ENCODE peak calls at places on chromosomes 13 and 19, in five cellular contexts. One of them, this sample, is unnamed.

GRCh38 chr13:75788494-75788991 is 152.4 kb downstream of the LMO7 start:
- DNase-seq in HEK293T: no peak
- DNase-seq in HepG2: no peak
- DNase-seq in H1: no peak
- DNase-seq in GM12878: no peak
- DNase-seq in this sample: no peak

GRCh38 chr13:49791214-49791752 is 1.2 kb downstream of the KPNA3 start:
- DNase-seq in H1: no peak
- DNase-seq in HEK293T: no peak
- DNase-seq in GM12878: peak
- DNase-seq in HepG2: peak
- DNase-seq in this sample: peak

GRCh38 chr19:35459414-35460082 is 11.5 kb downstream of the FFAR2 start:
- DNase-seq in HepG2: peak
- DNase-seq in H1: no peak
- DNase-seq in HEK293T: no peak
- DNase-seq in GM12878: no peak
- DNase-seq in this sample: no peak

GRCh38 chr13:111531505-111531904 is 211.1 kb downstream of the TEX29 start:
- DNase-seq in HepG2: no peak
- DNase-seq in H1: no peak
- DNase-seq in GM12878: no peak
- DNase-seq in HEK293T: peak
- DNase-seq in this sample: no peak

GRCh38 chr13:35144496-35144895 is 202.4 kb downstream of the NBEA start:
- DNase-seq in HepG2: no peak
- DNase-seq in HEK293T: no peak
- DNase-seq in H1: no peak
- DNase-seq in GM12878: no peak
- DNase-seq in this sample: no peak

GRCh38 chr19:38838208-38838985 is 6.8 kb upstream of the ECH1 start:
- DNase-seq in H1: no peak
- DNase-seq in HepG2: no peak
- DNase-seq in GM12878: no peak
- DNase-seq in HEK293T: no peak
- DNase-seq in this sample: no peak

GRCh38 chr13:32007494-32007893 is 24.1 kb upstream of the FRY start:
- DNase-seq in HepG2: no peak
- DNase-seq in GM12878: no peak
- DNase-seq in H1: no peak
- DNase-seq in HEK293T: no peak
- DNase-seq in this sample: no peak

GRCh38 chr13:91406619-91407018 is 8.2 kb downstream of the GPC5 start:
- DNase-seq in H1: peak
- DNase-seq in HEK293T: peak
- DNase-seq in GM12878: no peak
- DNase-seq in HepG2: peak
- DNase-seq in this sample: peak

GRCh38 chr13:28705734-28706133 is 13.0 kb downstream of the SLC46A3 start:
- DNase-seq in H1: no peak
- DNase-seq in HEK293T: no peak
- DNase-seq in GM12878: no peak
- DNase-seq in HepG2: no peak
- DNase-seq in this sample: no peak

DNA sequence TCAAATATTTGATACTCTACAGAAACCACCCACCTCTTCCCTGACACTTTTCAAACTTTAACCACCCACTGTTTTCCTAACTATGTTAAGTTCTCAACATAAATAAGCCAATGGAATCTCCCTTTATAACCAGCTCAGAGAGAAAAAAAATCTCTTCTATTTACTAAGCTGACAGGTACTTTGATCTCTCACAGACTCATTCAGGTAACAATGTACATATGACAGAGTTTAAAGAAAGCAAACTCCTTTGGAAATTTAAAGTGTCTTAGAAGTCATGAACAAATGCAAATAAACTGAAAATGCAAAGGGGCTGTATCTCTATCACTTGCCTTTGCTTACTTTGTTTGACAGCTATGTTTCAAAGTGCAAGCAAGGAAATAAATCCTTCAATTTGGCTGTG is 109.3 kb downstream of the KLF12 start:
- DNase-seq in H1: no peak
- DNase-seq in HepG2: peak
- DNase-seq in GM12878: no peak
- DNase-seq in HEK293T: no peak
- DNase-seq in this sample: no peak
- TF ChIP-seq SUZ12 in H1: no peak
- TF ChIP-seq SUZ12 in HepG2: no peak
- TF ChIP-seq SUZ12 in GM12878: no peak
- TF ChIP-seq SUZ12 in HEK293T: no peak
- TF ChIP-seq SUZ12 in this sample: no peak

DNA sequence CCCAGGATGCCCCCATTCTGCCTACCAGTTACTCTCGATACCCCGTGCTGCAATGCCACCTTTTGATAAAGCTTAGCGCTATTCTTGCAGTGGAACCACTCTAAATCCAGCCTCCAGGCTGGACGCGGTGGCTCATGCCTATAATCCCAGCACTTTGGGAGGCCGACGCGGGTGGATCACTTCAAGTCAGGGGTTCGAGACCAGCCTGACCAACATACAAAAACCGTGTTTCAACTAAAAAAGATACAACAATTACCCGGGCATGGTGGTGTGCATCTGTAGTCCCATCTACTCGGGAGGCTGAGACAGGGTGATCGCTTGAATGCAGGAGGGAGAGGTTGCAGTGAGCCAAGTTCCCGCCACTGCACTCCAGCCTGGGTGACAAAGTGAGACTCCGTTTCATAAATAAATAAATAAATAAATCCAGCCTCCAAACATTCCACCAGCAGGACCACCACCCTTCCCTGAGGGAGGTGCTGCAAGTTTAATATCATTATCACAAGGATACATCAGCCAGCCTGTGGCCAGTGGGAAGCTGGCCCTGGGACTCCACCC is 27.7 kb downstream of the CYP2B6 start:
- DNase-seq in HepG2: no peak
- DNase-seq in H1: no peak
- DNase-seq in GM12878: no peak
- DNase-seq in HEK293T: no peak
- DNase-seq in this sample: no peak
- TF ChIP-seq SUZ12 in HepG2: no peak
- TF ChIP-seq SUZ12 in H1: no peak
- TF ChIP-seq SUZ12 in GM12878: no peak
- TF ChIP-seq SUZ12 in HEK293T: no peak
- TF ChIP-seq SUZ12 in this sample: no peak

GRCh38 chr19:42178791-42179500 is 38.5 kb downstream of the DEDD2 start:
- DNase-seq in GM12878: no peak
- DNase-seq in HEK293T: peak
- DNase-seq in H1: peak
- DNase-seq in HepG2: no peak
- DNase-seq in this sample: peak
- TF ChIP-seq SUZ12 in GM12878: no peak
- TF ChIP-seq SUZ12 in HEK293T: no peak
- TF ChIP-seq SUZ12 in H1: peak
- TF ChIP-seq SUZ12 in HepG2: no peak
- TF ChIP-seq SUZ12 in this sample: peak

GRCh38 chr13:99416411-99417121 is 84.7 kb upstream of the TM9SF2 start:
- DNase-seq in H1: no peak
- DNase-seq in HepG2: no peak
- DNase-seq in HEK293T: no peak
- DNase-seq in GM12878: no peak
- DNase-seq in this sample: no peak

GRCh38 chr13:99419591-99420243 is 81.6 kb upstream of the TM9SF2 start:
- DNase-seq in HEK293T: no peak
- DNase-seq in GM12878: no peak
- DNase-seq in H1: no peak
- DNase-seq in HepG2: no peak
- DNase-seq in this sample: no peak

GRCh38 chr13:99418663-99419140 is 82.6 kb upstream of the TM9SF2 start:
- DNase-seq in H1: no peak
- DNase-seq in HEK293T: no peak
- DNase-seq in HepG2: no peak
- DNase-seq in GM12878: no peak
- DNase-seq in this sample: no peak

GRCh38 chr13:99417151-99417820 is 84.0 kb upstream of the TM9SF2 start:
- DNase-seq in H1: no peak
- DNase-seq in HepG2: no peak
- DNase-seq in HEK293T: no peak
- DNase-seq in GM12878: no peak
- DNase-seq in this sample: no peak

DNA sequence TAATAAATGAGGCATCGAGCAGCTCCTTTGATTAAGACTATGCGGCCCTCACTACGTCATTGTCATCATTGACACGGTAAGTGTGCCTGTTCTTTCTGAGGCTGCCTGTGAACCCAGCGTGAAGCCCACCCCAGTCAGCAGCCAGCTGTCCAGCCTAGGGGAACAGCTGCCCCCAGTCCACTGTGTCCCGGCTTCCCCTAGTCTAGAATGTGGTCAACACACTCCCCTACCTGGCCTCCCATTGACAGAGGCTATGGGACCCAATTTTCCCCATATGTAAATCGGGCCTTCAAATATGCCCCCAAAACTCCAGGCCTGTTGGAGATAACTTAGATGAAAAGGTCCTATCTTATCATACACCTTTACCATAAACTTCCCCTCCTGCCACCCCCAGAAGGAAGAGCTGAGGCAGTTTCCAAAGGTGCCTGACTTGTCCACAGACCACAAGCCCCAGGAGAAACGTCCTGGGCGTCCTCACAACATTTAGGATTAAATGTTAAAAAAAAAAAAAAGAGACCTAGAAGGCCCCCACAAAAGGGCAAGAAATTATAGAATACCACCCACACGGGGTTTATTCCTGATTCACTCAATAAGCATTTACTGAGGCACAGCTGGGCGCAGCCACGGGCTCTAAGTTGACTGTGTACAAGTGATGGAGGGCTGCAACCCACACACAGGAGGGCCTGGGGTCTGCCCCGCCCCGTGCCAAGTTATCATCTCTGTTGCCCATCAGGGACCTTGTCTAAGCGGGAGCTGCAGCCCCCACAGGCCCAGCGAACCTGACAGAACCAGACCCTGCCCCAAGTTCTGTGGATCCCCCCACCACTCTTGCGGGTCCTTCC is 83.2 kb upstream of the TM9SF2 start:
- DNase-seq in H1: no peak
- DNase-seq in HEK293T: no peak
- DNase-seq in GM12878: no peak
- DNase-seq in HepG2: no peak
- DNase-seq in this sample: no peak
- TF ChIP-seq SUZ12 in H1: no peak
- TF ChIP-seq SUZ12 in HEK293T: no peak
- TF ChIP-seq SUZ12 in GM12878: no peak
- TF ChIP-seq SUZ12 in HepG2: no peak
- TF ChIP-seq SUZ12 in this sample: no peak

GRCh38 chr13:25882732-25883357 is 169.0 kb downstream of the SHISA2 start:
- DNase-seq in HEK293T: no peak
- DNase-seq in GM12878: no peak
- DNase-seq in HepG2: no peak
- DNase-seq in H1: no peak
- DNase-seq in this sample: no peak

GRCh38 chr13:25881946-25882574 is 169.8 kb downstream of the SHISA2 start:
- DNase-seq in HEK293T: peak
- DNase-seq in GM12878: no peak
- DNase-seq in H1: no peak
- DNase-seq in HepG2: no peak
- DNase-seq in this sample: peak

GRCh38 chr13:25879466-25879865 is 172.3 kb downstream of the SHISA2 start:
- DNase-seq in HEK293T: no peak
- DNase-seq in H1: no peak
- DNase-seq in GM12878: no peak
- DNase-seq in HepG2: no peak
- DNase-seq in this sample: no peak

GRCh38 chr13:25885418-25885817 is 166.4 kb downstream of the SHISA2 start:
- DNase-seq in H1: no peak
- DNase-seq in HEK293T: no peak
- DNase-seq in GM12878: no peak
- DNase-seq in HepG2: no peak
- DNase-seq in this sample: no peak

DNA sequence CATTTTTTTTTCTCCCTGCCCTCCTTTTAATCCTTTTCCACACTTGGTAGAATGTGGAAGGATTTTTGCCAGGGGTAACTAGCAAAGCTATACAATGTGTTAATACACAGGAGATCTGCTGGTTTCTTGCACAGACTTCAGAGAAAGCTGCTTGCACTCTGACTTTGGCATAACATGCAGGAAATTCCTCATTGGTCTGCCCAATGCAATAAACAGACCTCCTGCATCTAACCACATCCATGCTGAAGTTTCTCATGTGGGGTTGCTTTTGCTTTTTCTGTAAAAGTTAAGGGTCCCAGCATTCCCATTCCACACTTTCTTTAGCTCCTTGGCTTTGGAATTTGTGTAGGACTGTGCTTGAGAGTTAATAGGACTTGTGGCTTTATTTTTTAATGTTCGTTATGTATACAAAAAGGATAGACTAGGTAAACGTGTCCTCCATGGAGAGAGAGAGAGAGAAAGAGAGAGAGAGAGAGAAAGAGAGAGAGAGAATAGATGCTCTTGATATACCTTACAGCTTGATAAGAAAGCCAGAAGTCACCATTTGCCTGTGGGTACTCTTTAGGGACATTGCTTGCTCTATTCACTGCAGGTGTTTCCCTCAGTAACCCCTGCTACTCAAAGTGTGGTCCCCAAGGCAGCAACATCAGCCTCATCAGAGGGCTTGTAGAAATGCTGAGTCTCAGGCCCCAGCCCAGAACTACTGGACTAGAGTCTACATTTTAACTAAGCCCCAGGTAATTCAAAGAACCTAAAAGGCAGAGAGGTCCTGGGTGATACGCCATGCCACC is 170.5 kb downstream of the SHISA2 start:
- DNase-seq in GM12878: no peak
- DNase-seq in H1: no peak
- DNase-seq in HEK293T: no peak
- DNase-seq in HepG2: no peak
- DNase-seq in this sample: no peak
- TF ChIP-seq SUZ12 in GM12878: no peak
- TF ChIP-seq SUZ12 in H1: no peak
- TF ChIP-seq SUZ12 in HEK293T: no peak
- TF ChIP-seq SUZ12 in HepG2: no peak
- TF ChIP-seq SUZ12 in this sample: no peak

GRCh38 chr19:9958451-9958850 is 22.1 kb upstream of the OLFM2 start:
- DNase-seq in HEK293T: no peak
- DNase-seq in GM12878: no peak
- DNase-seq in H1: no peak
- DNase-seq in HepG2: no peak
- DNase-seq in this sample: no peak
- TF ChIP-seq SUZ12 in HEK293T: no peak
- TF ChIP-seq SUZ12 in GM12878: no peak
- TF ChIP-seq SUZ12 in H1: no peak
- TF ChIP-seq SUZ12 in HepG2: no peak
- TF ChIP-seq SUZ12 in this sample: no peak

DNA sequence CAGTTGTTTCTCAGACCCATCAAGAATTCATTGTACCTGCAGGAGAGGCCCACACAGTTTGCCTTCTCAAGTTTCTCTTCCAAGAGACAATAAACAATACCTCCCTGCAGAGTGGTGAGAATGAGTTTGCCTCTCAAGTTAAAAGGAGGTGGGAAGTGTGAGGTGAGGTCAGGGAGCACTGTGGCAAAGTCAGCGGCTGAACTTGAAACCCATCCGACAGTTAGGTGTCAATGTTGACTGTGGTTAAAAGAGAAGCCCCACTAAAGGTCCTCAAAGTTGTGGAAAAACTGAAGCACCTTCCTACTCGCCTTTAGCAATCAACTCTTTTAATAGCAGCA is 73.0 kb upstream of the TSC22D1 start:
- DNase-seq in GM12878: no peak
- DNase-seq in H1: peak
- DNase-seq in HEK293T: peak
- DNase-seq in HepG2: no peak
- DNase-seq in this sample: peak
- TF ChIP-seq SUZ12 in GM12878: no peak
- TF ChIP-seq SUZ12 in H1: no peak
- TF ChIP-seq SUZ12 in HEK293T: no peak
- TF ChIP-seq SUZ12 in HepG2: no peak
- TF ChIP-seq SUZ12 in this sample: no peak